ENCODE peak calls at places on chromosomes 13 and 19, in six cellular contexts. One of them, this sample, is unnamed.

GRCh38 chr19:18349524-18350128 is 9.2 kb downstream of the PGPEP1 start:
- DNase-seq in neuronal stem cell: no peak
- DNase-seq in cardiac muscle cell: peak; percentile 76
- DNase-seq in Peyer's patch: peak; percentile 66
- DNase-seq in H1: no peak
- DNase-seq in HAP-1: peak; percentile 31
- DNase-seq in this sample: peak; percentile 68

GRCh38 chr13:57123660-57124059 is 17.1 kb upstream of the PRR20A start:
- DNase-seq in neuronal stem cell: no peak
- DNase-seq in cardiac muscle cell: peak; percentile 3
- DNase-seq in Peyer's patch: no peak
- DNase-seq in H1: no peak
- DNase-seq in HAP-1: no peak
- DNase-seq in this sample: no peak

GRCh38 chr19:38224014-38224862 is at the start of gene DPF1:
- DNase-seq in neuronal stem cell: peak; percentile 77
- DNase-seq in cardiac muscle cell: peak; percentile 75
- DNase-seq in Peyer's patch: no peak
- DNase-seq in H1: no peak
- DNase-seq in HAP-1: peak; percentile 79
- DNase-seq in this sample: no peak

GRCh38 chr13:114258589-114258988 is 22.8 kb upstream of the UPF3A start:
- DNase-seq in neuronal stem cell: no peak
- DNase-seq in cardiac muscle cell: no peak
- DNase-seq in Peyer's patch: no peak
- DNase-seq in H1: no peak
- DNase-seq in HAP-1: no peak
- DNase-seq in this sample: no peak

GRCh38 chr13:28022848-28023518 is 34.5 kb upstream of the URAD start:
- DNase-seq in neuronal stem cell: peak; percentile 12
- DNase-seq in cardiac muscle cell: peak; percentile 13
- DNase-seq in Peyer's patch: no peak
- DNase-seq in H1: no peak
- DNase-seq in HAP-1: peak; percentile 33
- DNase-seq in this sample: no peak

GRCh38 chr13:59269476-59269875 is 894.3 kb downstream of the DIAPH3 start:
- DNase-seq in neuronal stem cell: no peak
- DNase-seq in cardiac muscle cell: peak; percentile 77
- DNase-seq in Peyer's patch: no peak
- DNase-seq in H1: no peak
- DNase-seq in HAP-1: no peak
- DNase-seq in this sample: no peak

GRCh38 chr13:97249093-97249787 is 27.1 kb downstream of the MBNL2 start:
- DNase-seq in neuronal stem cell: no peak
- DNase-seq in cardiac muscle cell: peak; percentile 66
- DNase-seq in Peyer's patch: no peak
- DNase-seq in H1: no peak
- DNase-seq in HAP-1: no peak
- DNase-seq in this sample: no peak

GRCh38 chr13:69226427-69226826 is 881.2 kb upstream of the ATXN8OS start:
- DNase-seq in neuronal stem cell: no peak
- DNase-seq in cardiac muscle cell: no peak
- DNase-seq in Peyer's patch: no peak
- DNase-seq in H1: no peak
- DNase-seq in HAP-1: no peak
- DNase-seq in this sample: no peak

GRCh38 chr19:52901842-52902241 is 4.4 kb upstream of the ZNF320 start:
- DNase-seq in neuronal stem cell: no peak
- DNase-seq in cardiac muscle cell: no peak
- DNase-seq in Peyer's patch: no peak
- DNase-seq in H1: no peak
- DNase-seq in HAP-1: no peak
- DNase-seq in this sample: no peak

GRCh38 chr19:2624537-2625091 is 77.9 kb downstream of the GNG7 start:
- DNase-seq in neuronal stem cell: no peak
- DNase-seq in cardiac muscle cell: no peak
- DNase-seq in Peyer's patch: no peak
- DNase-seq in H1: no peak
- DNase-seq in HAP-1: no peak
- DNase-seq in this sample: no peak

DNA sequence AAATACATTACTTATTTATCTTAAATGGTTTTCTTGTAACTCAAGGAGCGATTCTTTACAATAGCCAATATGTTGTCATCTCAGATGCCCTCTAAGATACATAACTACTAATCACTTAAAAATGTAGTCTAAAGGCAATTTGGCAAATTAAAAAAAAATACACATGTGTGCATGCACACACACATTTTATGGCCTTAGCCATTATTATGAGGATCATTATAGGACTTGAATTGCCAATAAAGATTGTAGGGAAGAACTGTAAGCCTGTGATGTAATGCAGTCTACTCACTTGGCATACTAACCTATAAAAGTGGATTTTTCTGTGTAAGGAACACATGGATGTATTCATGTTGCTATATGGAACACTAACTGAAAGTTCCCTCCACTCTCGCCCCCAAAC is 274.3 kb downstream of the SHISA2 start:
- DNase-seq in neuronal stem cell: no peak
- DNase-seq in cardiac muscle cell: no peak
- DNase-seq in Peyer's patch: no peak
- DNase-seq in H1: no peak
- DNase-seq in HAP-1: no peak
- DNase-seq in this sample: no peak
- H3K4me3 ChIP-seq in neuronal stem cell: no peak overlapping the region
- H3K4me3 ChIP-seq in cardiac muscle cell: no peak overlapping the region
- H3K4me3 ChIP-seq in Peyer's patch: no peak overlapping the region
- H3K4me3 ChIP-seq in H1: no peak overlapping the region
- H3K4me3 ChIP-seq in HAP-1: no peak overlapping the region
- H3K4me3 ChIP-seq in this sample: no peak overlapping the region

DNA sequence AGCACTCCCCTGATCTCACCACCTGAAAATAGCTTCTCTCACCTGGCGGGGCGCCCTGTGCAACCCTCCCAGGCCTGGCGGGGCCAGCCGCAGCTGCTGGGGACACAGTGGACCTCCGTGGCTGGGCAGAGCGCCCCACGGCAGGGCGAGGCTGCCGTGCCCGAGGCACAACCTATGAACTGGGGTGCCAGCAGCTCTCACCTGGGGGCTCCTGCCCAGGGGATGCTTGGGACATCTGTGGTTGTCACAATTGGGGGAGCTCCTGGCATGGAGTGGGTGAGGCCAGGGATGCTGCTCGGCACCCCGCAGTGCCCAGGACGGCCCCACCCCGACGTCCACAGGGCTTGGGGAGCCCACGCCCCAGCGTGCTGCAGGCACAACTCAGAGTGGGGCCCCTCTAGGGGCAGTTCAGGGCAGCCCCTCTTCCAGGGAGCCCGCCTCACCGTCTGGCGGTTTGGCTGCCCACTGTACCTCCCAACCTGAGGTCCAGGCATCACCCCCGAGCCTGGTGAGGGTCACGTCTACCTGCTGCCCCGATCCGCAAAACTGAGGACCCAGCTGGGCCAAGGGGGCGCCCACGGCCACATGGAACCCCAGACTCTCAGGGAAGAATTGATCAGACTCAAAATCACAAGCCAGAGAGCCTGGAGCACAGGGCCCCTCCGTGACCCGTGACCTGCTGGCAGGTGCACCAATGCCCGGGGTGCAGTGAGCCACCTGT is 5.7 kb downstream of the TMEM259 start:
- DNase-seq in neuronal stem cell: no peak
- DNase-seq in cardiac muscle cell: no peak
- DNase-seq in Peyer's patch: no peak
- DNase-seq in H1: no peak
- DNase-seq in HAP-1: no peak
- DNase-seq in this sample: no peak
- H3K4me1 ChIP-seq in neuronal stem cell: peaks cover 33% of the 10 kb centered on the region
- H3K4me1 ChIP-seq in cardiac muscle cell: peaks cover 35% of the 10 kb centered on the region
- H3K4me1 ChIP-seq in Peyer's patch: peaks cover 45% of the 10 kb centered on the region
- H3K4me1 ChIP-seq in H1: no peaks in the 10 kb centered on the region
- H3K4me1 ChIP-seq in HAP-1: peaks cover 5% of the 10 kb centered on the region
- H3K4me1 ChIP-seq in this sample: peaks cover 6% of the 10 kb centered on the region

GRCh38 chr19:4580961-4581380 is 21.5 kb upstream of the SEMA6B start:
- DNase-seq in neuronal stem cell: no peak
- DNase-seq in cardiac muscle cell: no peak
- DNase-seq in Peyer's patch: no peak
- DNase-seq in H1: no peak
- DNase-seq in HAP-1: no peak
- DNase-seq in this sample: no peak
- H3K4me3 ChIP-seq in neuronal stem cell: peak overlapping the region; percentile 89
- H3K4me3 ChIP-seq in cardiac muscle cell: peak overlapping the region; percentile 85
- H3K4me3 ChIP-seq in Peyer's patch: peak overlapping the region; percentile 34
- H3K4me3 ChIP-seq in H1: peak overlapping the region; percentile 64
- H3K4me3 ChIP-seq in HAP-1: peak overlapping the region; percentile 45
- H3K4me3 ChIP-seq in this sample: no peak overlapping the region

GRCh38 chr19:13849277-13849676 is 27.7 kb upstream of the NANOS3 start:
- DNase-seq in neuronal stem cell: no peak
- DNase-seq in cardiac muscle cell: no peak
- DNase-seq in Peyer's patch: no peak
- DNase-seq in H1: no peak
- DNase-seq in HAP-1: no peak
- DNase-seq in this sample: no peak
- H3K4me1 ChIP-seq in neuronal stem cell: peaks cover 31% of the 10 kb centered on the region
- H3K4me1 ChIP-seq in cardiac muscle cell: peaks cover 15% of the 10 kb centered on the region
- H3K4me1 ChIP-seq in Peyer's patch: peaks cover 24% of the 10 kb centered on the region
- H3K4me1 ChIP-seq in H1: peaks cover 6% of the 10 kb centered on the region
- H3K4me1 ChIP-seq in HAP-1: peaks cover 19% of the 10 kb centered on the region
- H3K4me1 ChIP-seq in this sample: peaks cover 27% of the 10 kb centered on the region

DNA sequence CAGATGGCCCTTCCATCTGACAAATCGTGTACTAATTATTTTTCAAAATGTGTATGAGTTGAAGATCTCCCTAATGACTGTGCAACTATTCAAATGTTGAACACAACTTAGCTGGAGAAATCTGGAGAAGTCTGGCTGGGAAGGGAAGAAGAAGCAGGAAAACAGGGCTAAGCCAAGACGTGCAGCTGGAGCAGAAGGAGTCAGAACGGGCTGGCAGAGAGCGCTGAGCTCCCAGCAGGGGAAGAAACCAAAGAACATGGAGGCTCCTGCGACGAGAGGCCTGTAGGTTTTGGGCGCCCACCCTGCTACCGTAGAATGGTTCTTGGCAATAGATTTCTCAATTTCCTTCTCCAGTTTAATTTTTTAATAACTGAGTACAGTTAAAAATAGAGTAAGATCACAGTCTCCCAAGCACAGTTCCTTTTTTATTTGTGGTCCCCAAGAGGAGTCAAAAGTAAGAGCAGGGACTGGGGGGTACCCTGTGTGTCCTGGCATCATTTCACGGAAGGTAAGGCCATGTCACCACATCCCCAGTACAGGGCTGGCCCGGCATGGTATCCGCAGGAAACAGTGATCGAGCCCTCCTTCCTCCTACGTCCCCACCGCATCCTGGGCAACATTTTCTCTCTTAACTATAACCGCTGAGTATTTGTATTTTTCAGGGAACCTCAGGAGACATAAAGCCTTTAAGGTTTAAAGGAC is 13.4 kb upstream of the LATS2 start:
- DNase-seq in neuronal stem cell: no peak
- DNase-seq in cardiac muscle cell: peak; percentile 46
- DNase-seq in Peyer's patch: no peak
- DNase-seq in H1: no peak
- DNase-seq in HAP-1: no peak
- DNase-seq in this sample: no peak
- H3K4me3 ChIP-seq in neuronal stem cell: no peak overlapping the region
- H3K4me3 ChIP-seq in cardiac muscle cell: no peak overlapping the region
- H3K4me3 ChIP-seq in Peyer's patch: no peak overlapping the region
- H3K4me3 ChIP-seq in H1: peak overlapping the region; percentile 63
- H3K4me3 ChIP-seq in HAP-1: peak overlapping the region; percentile 35
- H3K4me3 ChIP-seq in this sample: no peak overlapping the region

GRCh38 chr13:109148243-109148642 is 518.8 kb downstream of the MYO16 start:
- DNase-seq in neuronal stem cell: no peak
- DNase-seq in cardiac muscle cell: peak; percentile 12
- DNase-seq in Peyer's patch: no peak
- DNase-seq in H1: no peak
- DNase-seq in HAP-1: no peak
- DNase-seq in this sample: no peak

GRCh38 chr13:109146912-109147624 is 517.7 kb downstream of the MYO16 start:
- DNase-seq in neuronal stem cell: no peak
- DNase-seq in cardiac muscle cell: peak; percentile 57
- DNase-seq in Peyer's patch: no peak
- DNase-seq in H1: no peak
- DNase-seq in HAP-1: no peak
- DNase-seq in this sample: no peak

GRCh38 chr13:109144693-109145437 is 515.5 kb downstream of the MYO16 start:
- DNase-seq in neuronal stem cell: no peak
- DNase-seq in cardiac muscle cell: no peak
- DNase-seq in Peyer's patch: no peak
- DNase-seq in H1: no peak
- DNase-seq in HAP-1: no peak
- DNase-seq in this sample: no peak

GRCh38 chr13:109146393-109146792 is 517.0 kb downstream of the MYO16 start:
- DNase-seq in neuronal stem cell: no peak
- DNase-seq in cardiac muscle cell: no peak
- DNase-seq in Peyer's patch: no peak
- DNase-seq in H1: no peak
- DNase-seq in HAP-1: no peak
- DNase-seq in this sample: no peak

DNA sequence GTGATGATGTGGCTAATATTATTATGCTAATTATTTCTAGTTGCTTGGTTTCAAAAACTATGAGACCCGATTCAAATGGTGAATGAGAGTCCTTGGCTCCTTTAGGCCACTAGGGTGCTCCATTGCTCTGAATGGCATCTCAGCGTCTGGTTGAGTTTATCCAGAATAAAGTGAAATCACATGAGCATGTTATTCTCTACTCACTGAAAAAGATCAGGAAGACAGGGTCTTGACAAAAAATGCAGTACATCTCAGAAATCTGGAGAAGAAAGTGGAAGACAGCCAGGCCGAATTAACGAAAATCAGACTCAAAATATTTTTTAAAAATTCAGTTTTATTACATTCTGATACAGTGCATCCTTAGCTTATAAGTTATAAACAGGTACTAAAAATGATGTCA is 516.2 kb downstream of the MYO16 start:
- DNase-seq in neuronal stem cell: peak; percentile 24
- DNase-seq in cardiac muscle cell: peak; percentile 84
- DNase-seq in Peyer's patch: no peak
- DNase-seq in H1: no peak
- DNase-seq in HAP-1: no peak
- DNase-seq in this sample: no peak
- H3K4me1 ChIP-seq in neuronal stem cell: peaks cover 5% of the 10 kb centered on the region
- H3K4me1 ChIP-seq in cardiac muscle cell: no peaks in the 10 kb centered on the region
- H3K4me1 ChIP-seq in Peyer's patch: no peaks in the 10 kb centered on the region
- H3K4me1 ChIP-seq in H1: no peaks in the 10 kb centered on the region
- H3K4me1 ChIP-seq in HAP-1: no peaks in the 10 kb centered on the region
- H3K4me1 ChIP-seq in this sample: no peaks in the 10 kb centered on the region

GRCh38 chr19:1274852-1275259 is 474 bp upstream of the FAM174C start:
- DNase-seq in neuronal stem cell: no peak
- DNase-seq in cardiac muscle cell: no peak
- DNase-seq in Peyer's patch: no peak
- DNase-seq in H1: no peak
- DNase-seq in HAP-1: no peak
- DNase-seq in this sample: no peak
- H3K4me3 ChIP-seq in neuronal stem cell: peak overlapping the region; percentile 71
- H3K4me3 ChIP-seq in cardiac muscle cell: peak overlapping the region; percentile 62
- H3K4me3 ChIP-seq in Peyer's patch: peak overlapping the region; percentile 89
- H3K4me3 ChIP-seq in H1: peak overlapping the region; percentile 82
- H3K4me3 ChIP-seq in HAP-1: peak overlapping the region; percentile 53
- H3K4me3 ChIP-seq in this sample: peak overlapping the region; percentile 51

This sample was measured in lung.